ENCODE peak calls at places on chromosomes 7 and 10, in five cellular contexts. O, H, V, K and D are unnamed samples.
A peak's percentile ranks its signal among the peaks of the same experiment; 100 is the strongest.

GRCh38 chr10:20877986-20878979 is 18.8 kb downstream of the NEBL start:
- DNase-seq in O (no peak), H (peak; percentile 5), V (no peak), K (no peak), D (no peak)

GRCh38 chr10:76830218-76830617 is 807.4 kb downstream of the KCNMA1 start:
- DNase-seq in O (no peak), H (peak; percentile 16), V (no peak), K (no peak), D (no peak)

GRCh38 chr7:148337166-148337565 is 253.4 kb upstream of the C7orf33 start:
- DNase-seq in O (no peak), H (no peak), V (no peak), K (no peak), D (no peak)

GRCh38 chr10:92241158-92241500 is 49.7 kb downstream of the CPEB3 start:
- DNase-seq in O (no peak), H (peak; percentile 52), V (no peak), K (no peak), D (no peak)

GRCh38 chr7:7706101-7706511 is 12.3 kb downstream of the RPA3 start:
- DNase-seq in O (no peak), H (no peak), V (no peak), K (no peak), D (no peak)

GRCh38 chr7:50728184-50728583 is 54.5 kb downstream of the GRB10 start:
- DNase-seq in O (no peak), H (peak; percentile 80), V (no peak), K (no peak), D (no peak)

GRCh38 chr7:92988051-92988450 is 129.7 kb downstream of the SAMD9 start:
- DNase-seq in O (no peak), H (peak; percentile 51), V (peak; percentile 19), K (no peak), D (peak; percentile 8)

GRCh38 chr10:10977231-10977956 is 40.3 kb upstream of the CELF2 start:
- DNase-seq in O (no peak), H (peak; percentile 20), V (no peak), K (no peak), D (no peak)

GRCh38 chr10:121450247-121450646 is 148.0 kb downstream of the FGFR2 start:
- DNase-seq in O (no peak), H (no peak), V (no peak), K (no peak), D (no peak)

GRCh38 chr7:99468336-99468918 is 2.5 kb upstream of the ATP5MF start:
- DNase-seq in O (no peak), H (no peak), V (no peak), K (no peak), D (no peak)

GRCh38 chr7:107856806-107857540 is 34.0 kb upstream of the DLD start:
- DNase-seq in O (no peak), H (no peak), V (no peak), K (no peak), D (peak; percentile 38)

GRCh38 chr7:47725031-47725780 is 143.3 kb upstream of the TNS3 start:
- DNase-seq in O (no peak), H (no peak), V (no peak), K (no peak), D (no peak)

GRCh38 chr7:88281729-88282128 is 25.0 kb downstream of the STEAP4 start:
- DNase-seq in O (no peak), H (no peak), V (no peak), K (no peak), D (no peak)